ENCODE peak calls at places on chromosomes 12 and 14, in nine cellular contexts. One of them, this sample, is unnamed.

GRCh38 chr12:55820679-55821078 is 2.8 kb downstream of the ORMDL2 start:
- DNase-seq in Caki2: no peak
- DNase-seq in AG08395: no peak
- DNase-seq in stimulated activated CD4-positive, alpha-beta T cell treated with anti-CD3 and anti-CD28 coated beads, Interleukin-4, amount 100 ng/mL, for 1 hour: no peak
- DNase-seq in GM23248: peak
- DNase-seq in MCF 10A: peak
- DNase-seq in amniotic epithelial cell: peak
- DNase-seq in omental fat pad: no peak
- DNase-seq in DMS53: peak
- DNase-seq in this sample: peak

GRCh38 chr12:33588725-33589405 is 149.2 kb upstream of the SYT10 start:
- DNase-seq in Caki2: no peak
- DNase-seq in AG08395: no peak
- DNase-seq in stimulated activated CD4-positive, alpha-beta T cell treated with anti-CD3 and anti-CD28 coated beads, Interleukin-4, amount 100 ng/mL, for 1 hour: no peak
- DNase-seq in GM23248: no peak
- DNase-seq in MCF 10A: no peak
- DNase-seq in amniotic epithelial cell: peak
- DNase-seq in omental fat pad: no peak
- DNase-seq in DMS53: no peak
- DNase-seq in this sample: no peak

GRCh38 chr14:77039285-77040058 is 11.0 kb upstream of the IRF2BPL start:
- DNase-seq in Caki2: no peak
- DNase-seq in AG08395: peak
- DNase-seq in stimulated activated CD4-positive, alpha-beta T cell treated with anti-CD3 and anti-CD28 coated beads, Interleukin-4, amount 100 ng/mL, for 1 hour: no peak
- DNase-seq in GM23248: peak
- DNase-seq in MCF 10A: no peak
- DNase-seq in amniotic epithelial cell: peak
- DNase-seq in omental fat pad: no peak
- DNase-seq in DMS53: peak
- DNase-seq in this sample: peak

GRCh38 chr12:42039599-42039998 is 105.1 kb downstream of the GXYLT1 start:
- DNase-seq in Caki2: no peak
- DNase-seq in AG08395: no peak
- DNase-seq in stimulated activated CD4-positive, alpha-beta T cell treated with anti-CD3 and anti-CD28 coated beads, Interleukin-4, amount 100 ng/mL, for 1 hour: no peak
- DNase-seq in GM23248: no peak
- DNase-seq in MCF 10A: no peak
- DNase-seq in amniotic epithelial cell: no peak
- DNase-seq in omental fat pad: no peak
- DNase-seq in DMS53: no peak
- DNase-seq in this sample: no peak

GRCh38 chr12:32566663-32567634 is 112.2 kb upstream of the DNM1L start:
- DNase-seq in Caki2: no peak
- DNase-seq in AG08395: no peak
- DNase-seq in stimulated activated CD4-positive, alpha-beta T cell treated with anti-CD3 and anti-CD28 coated beads, Interleukin-4, amount 100 ng/mL, for 1 hour: no peak
- DNase-seq in GM23248: peak
- DNase-seq in MCF 10A: no peak
- DNase-seq in amniotic epithelial cell: peak
- DNase-seq in omental fat pad: no peak
- DNase-seq in DMS53: no peak
- DNase-seq in this sample: peak

GRCh38 chr14:52131640-52132320 is 62.9 kb upstream of the NID2 start:
- DNase-seq in Caki2: peak
- DNase-seq in AG08395: peak
- DNase-seq in stimulated activated CD4-positive, alpha-beta T cell treated with anti-CD3 and anti-CD28 coated beads, Interleukin-4, amount 100 ng/mL, for 1 hour: peak
- DNase-seq in GM23248: peak
- DNase-seq in MCF 10A: peak
- DNase-seq in amniotic epithelial cell: peak
- DNase-seq in omental fat pad: no peak
- DNase-seq in DMS53: peak
- DNase-seq in this sample: peak

GRCh38 chr14:22786685-22787084 is 20.2 kb downstream of the OXA1L start:
- DNase-seq in Caki2: no peak
- DNase-seq in AG08395: no peak
- DNase-seq in stimulated activated CD4-positive, alpha-beta T cell treated with anti-CD3 and anti-CD28 coated beads, Interleukin-4, amount 100 ng/mL, for 1 hour: no peak
- DNase-seq in GM23248: no peak
- DNase-seq in MCF 10A: no peak
- DNase-seq in amniotic epithelial cell: no peak
- DNase-seq in omental fat pad: no peak
- DNase-seq in DMS53: no peak
- DNase-seq in this sample: no peak

GRCh38 chr12:132558861-132559623 is 51.3 kb downstream of the LRCOL1 start:
- DNase-seq in Caki2: peak
- DNase-seq in AG08395: no peak
- DNase-seq in stimulated activated CD4-positive, alpha-beta T cell treated with anti-CD3 and anti-CD28 coated beads, Interleukin-4, amount 100 ng/mL, for 1 hour: no peak
- DNase-seq in GM23248: no peak
- DNase-seq in MCF 10A: no peak
- DNase-seq in amniotic epithelial cell: no peak
- DNase-seq in omental fat pad: no peak
- DNase-seq in DMS53: peak
- DNase-seq in this sample: peak

GRCh38 chr12:128076188-128076587 is 190.8 kb upstream of the TMEM132C start:
- DNase-seq in Caki2: peak
- DNase-seq in AG08395: peak
- DNase-seq in stimulated activated CD4-positive, alpha-beta T cell treated with anti-CD3 and anti-CD28 coated beads, Interleukin-4, amount 100 ng/mL, for 1 hour: no peak
- DNase-seq in GM23248: peak
- DNase-seq in MCF 10A: peak
- DNase-seq in amniotic epithelial cell: peak
- DNase-seq in omental fat pad: no peak
- DNase-seq in DMS53: no peak
- DNase-seq in this sample: peak

GRCh38 chr14:92540472-92541048 is 27.0 kb downstream of the RIN3 start:
- DNase-seq in Caki2: peak
- DNase-seq in AG08395: peak
- DNase-seq in stimulated activated CD4-positive, alpha-beta T cell treated with anti-CD3 and anti-CD28 coated beads, Interleukin-4, amount 100 ng/mL, for 1 hour: no peak
- DNase-seq in GM23248: peak
- DNase-seq in MCF 10A: peak
- DNase-seq in amniotic epithelial cell: peak
- DNase-seq in omental fat pad: peak
- DNase-seq in DMS53: peak
- DNase-seq in this sample: peak

GRCh38 chr14:105890474-105891220 is 364.3 kb downstream of the TMEM121 start:
- DNase-seq in Caki2: no peak
- DNase-seq in AG08395: no peak
- DNase-seq in stimulated activated CD4-positive, alpha-beta T cell treated with anti-CD3 and anti-CD28 coated beads, Interleukin-4, amount 100 ng/mL, for 1 hour: no peak
- DNase-seq in GM23248: no peak
- DNase-seq in MCF 10A: no peak
- DNase-seq in amniotic epithelial cell: no peak
- DNase-seq in omental fat pad: no peak
- DNase-seq in DMS53: no peak
- DNase-seq in this sample: no peak

GRCh38 chr12:3962661-3963483 is 89.7 kb upstream of the PARP11 start:
- DNase-seq in Caki2: no peak
- DNase-seq in AG08395: no peak
- DNase-seq in stimulated activated CD4-positive, alpha-beta T cell treated with anti-CD3 and anti-CD28 coated beads, Interleukin-4, amount 100 ng/mL, for 1 hour: peak
- DNase-seq in GM23248: no peak
- DNase-seq in MCF 10A: no peak
- DNase-seq in amniotic epithelial cell: peak
- DNase-seq in omental fat pad: no peak
- DNase-seq in DMS53: no peak
- DNase-seq in this sample: peak

GRCh38 chr12:89954259-89954658 is 245.6 kb upstream of the ATP2B1 start:
- DNase-seq in Caki2: no peak
- DNase-seq in AG08395: no peak
- DNase-seq in stimulated activated CD4-positive, alpha-beta T cell treated with anti-CD3 and anti-CD28 coated beads, Interleukin-4, amount 100 ng/mL, for 1 hour: no peak
- DNase-seq in GM23248: no peak
- DNase-seq in MCF 10A: no peak
- DNase-seq in amniotic epithelial cell: no peak
- DNase-seq in omental fat pad: no peak
- DNase-seq in DMS53: no peak
- DNase-seq in this sample: no peak

GRCh38 chr14:52015411-52016030 is 26.2 kb downstream of the RTRAF start:
- DNase-seq in Caki2: no peak
- DNase-seq in AG08395: no peak
- DNase-seq in stimulated activated CD4-positive, alpha-beta T cell treated with anti-CD3 and anti-CD28 coated beads, Interleukin-4, amount 100 ng/mL, for 1 hour: no peak
- DNase-seq in GM23248: peak
- DNase-seq in MCF 10A: peak
- DNase-seq in amniotic epithelial cell: peak
- DNase-seq in omental fat pad: no peak
- DNase-seq in DMS53: peak
- DNase-seq in this sample: peak

GRCh38 chr12:106581543-106582263 is 1.1 kb upstream of the RFX4 start:
- DNase-seq in Caki2: no peak
- DNase-seq in AG08395: peak
- DNase-seq in stimulated activated CD4-positive, alpha-beta T cell treated with anti-CD3 and anti-CD28 coated beads, Interleukin-4, amount 100 ng/mL, for 1 hour: no peak
- DNase-seq in GM23248: peak
- DNase-seq in MCF 10A: no peak
- DNase-seq in amniotic epithelial cell: peak
- DNase-seq in omental fat pad: no peak
- DNase-seq in DMS53: peak
- DNase-seq in this sample: peak

GRCh38 chr14:81178063-81178462 is 42.7 kb downstream of the GTF2A1 start:
- DNase-seq in Caki2: no peak
- DNase-seq in AG08395: no peak
- DNase-seq in stimulated activated CD4-positive, alpha-beta T cell treated with anti-CD3 and anti-CD28 coated beads, Interleukin-4, amount 100 ng/mL, for 1 hour: no peak
- DNase-seq in GM23248: no peak
- DNase-seq in MCF 10A: no peak
- DNase-seq in amniotic epithelial cell: no peak
- DNase-seq in omental fat pad: no peak
- DNase-seq in DMS53: no peak
- DNase-seq in this sample: no peak

GRCh38 chr12:14954269-14954668 is 7.1 kb downstream of the ARHGDIB start:
- DNase-seq in Caki2: peak
- DNase-seq in AG08395: no peak
- DNase-seq in stimulated activated CD4-positive, alpha-beta T cell treated with anti-CD3 and anti-CD28 coated beads, Interleukin-4, amount 100 ng/mL, for 1 hour: no peak
- DNase-seq in GM23248: no peak
- DNase-seq in MCF 10A: no peak
- DNase-seq in amniotic epithelial cell: peak
- DNase-seq in omental fat pad: no peak
- DNase-seq in DMS53: peak
- DNase-seq in this sample: no peak

GRCh38 chr12:89414851-89415250 is 62.5 kb upstream of the DUSP6 start:
- DNase-seq in Caki2: no peak
- DNase-seq in AG08395: peak
- DNase-seq in stimulated activated CD4-positive, alpha-beta T cell treated with anti-CD3 and anti-CD28 coated beads, Interleukin-4, amount 100 ng/mL, for 1 hour: no peak
- DNase-seq in GM23248: peak
- DNase-seq in MCF 10A: peak
- DNase-seq in amniotic epithelial cell: peak
- DNase-seq in omental fat pad: no peak
- DNase-seq in DMS53: no peak
- DNase-seq in this sample: peak

GRCh38 chr14:32656609-32657008 is 282.1 kb upstream of the NPAS3 start:
- DNase-seq in Caki2: no peak
- DNase-seq in AG08395: no peak
- DNase-seq in stimulated activated CD4-positive, alpha-beta T cell treated with anti-CD3 and anti-CD28 coated beads, Interleukin-4, amount 100 ng/mL, for 1 hour: no peak
- DNase-seq in GM23248: no peak
- DNase-seq in MCF 10A: no peak
- DNase-seq in amniotic epithelial cell: no peak
- DNase-seq in omental fat pad: no peak
- DNase-seq in DMS53: no peak
- DNase-seq in this sample: no peak

GRCh38 chr14:57209561-57209960 is 59.1 kb downstream of the EXOC5 start:
- DNase-seq in Caki2: no peak
- DNase-seq in AG08395: peak
- DNase-seq in stimulated activated CD4-positive, alpha-beta T cell treated with anti-CD3 and anti-CD28 coated beads, Interleukin-4, amount 100 ng/mL, for 1 hour: no peak
- DNase-seq in GM23248: peak
- DNase-seq in MCF 10A: no peak
- DNase-seq in amniotic epithelial cell: peak
- DNase-seq in omental fat pad: no peak
- DNase-seq in DMS53: no peak
- DNase-seq in this sample: peak

GRCh38 chr14:61512508-61512907 is 182.8 kb upstream of the HIF1A start:
- DNase-seq in Caki2: no peak
- DNase-seq in AG08395: peak
- DNase-seq in stimulated activated CD4-positive, alpha-beta T cell treated with anti-CD3 and anti-CD28 coated beads, Interleukin-4, amount 100 ng/mL, for 1 hour: no peak
- DNase-seq in GM23248: peak
- DNase-seq in MCF 10A: peak
- DNase-seq in amniotic epithelial cell: peak
- DNase-seq in omental fat pad: no peak
- DNase-seq in DMS53: no peak
- DNase-seq in this sample: peak

This sample was measured in astrocyte of the hippocampus.